ENCODE peak calls at places on chromosomes 12 and 14, in four cellular contexts. K is breast epithelium, N is body of pancreas, M is prostate gland. Z is an unnamed sample.

GRCh38 chr14:100890451-100890850 is 13.1 kb downstream of the RTL1 start:
- DNase-seq in K (peak), M (no peak), N (no peak), Z (no peak)

GRCh38 chr14:102057480-102058114 is 29.2 kb downstream of the HSP90AA1 start:
- DNase-seq in M (no peak), K (no peak), N (no peak), Z (no peak)

GRCh38 chr12:46221255-46222128 is 47.4 kb downstream of the SLC38A1 start:
- DNase-seq in K (no peak), M (no peak), N (no peak), Z (no peak)

GRCh38 chr12:27309293-27309994 is 23.2 kb upstream of the BMAL2 start:
- DNase-seq in M (no peak), N (no peak), K (no peak), Z (no peak)

GRCh38 chr12:105499223-105499622 is 168.7 kb downstream of the C12orf75 start:
- DNase-seq in N (no peak), M (no peak), K (no peak), Z (no peak)

GRCh38 chr12:4562034-4562657 is at the start of gene DYRK4:
- DNase-seq in M (peak), N (peak), K (peak), Z (no peak)

GRCh38 chr12:91920276-91920675 is 225.4 kb downstream of the BTG1 start:
- DNase-seq in K (no peak), N (no peak), M (no peak), Z (no peak)

GRCh38 chr14:93035917-93036651 is 79.6 kb downstream of the ITPK1 start:
- DNase-seq in K (no peak), M (no peak), N (no peak), Z (peak)

DNA sequence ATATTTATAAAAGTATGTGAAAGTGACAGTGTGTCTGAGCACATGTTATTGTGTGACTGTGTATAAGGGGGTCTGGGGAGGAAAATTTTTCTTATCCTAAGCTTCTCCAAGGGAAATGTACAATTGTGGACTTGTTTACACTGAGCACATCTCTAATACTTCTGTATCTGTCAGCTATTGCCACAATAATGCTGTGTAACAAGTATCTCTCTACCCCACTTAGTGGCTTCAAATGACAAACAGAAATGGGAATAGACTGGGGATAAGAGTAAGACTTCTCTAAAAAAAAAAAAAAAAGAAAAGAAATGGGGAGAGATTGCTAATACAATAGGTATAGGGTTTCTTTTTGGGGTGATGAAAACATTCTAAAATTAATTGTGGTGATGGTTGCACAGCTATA is 44.3 kb upstream of the CCDC63 start:
- DNase-seq in K (no peak), M (no peak), N (no peak), Z (no peak)
- TF ChIP-seq POLR2A in K (no peak), M (no peak), N (no peak), Z (no peak)

DNA sequence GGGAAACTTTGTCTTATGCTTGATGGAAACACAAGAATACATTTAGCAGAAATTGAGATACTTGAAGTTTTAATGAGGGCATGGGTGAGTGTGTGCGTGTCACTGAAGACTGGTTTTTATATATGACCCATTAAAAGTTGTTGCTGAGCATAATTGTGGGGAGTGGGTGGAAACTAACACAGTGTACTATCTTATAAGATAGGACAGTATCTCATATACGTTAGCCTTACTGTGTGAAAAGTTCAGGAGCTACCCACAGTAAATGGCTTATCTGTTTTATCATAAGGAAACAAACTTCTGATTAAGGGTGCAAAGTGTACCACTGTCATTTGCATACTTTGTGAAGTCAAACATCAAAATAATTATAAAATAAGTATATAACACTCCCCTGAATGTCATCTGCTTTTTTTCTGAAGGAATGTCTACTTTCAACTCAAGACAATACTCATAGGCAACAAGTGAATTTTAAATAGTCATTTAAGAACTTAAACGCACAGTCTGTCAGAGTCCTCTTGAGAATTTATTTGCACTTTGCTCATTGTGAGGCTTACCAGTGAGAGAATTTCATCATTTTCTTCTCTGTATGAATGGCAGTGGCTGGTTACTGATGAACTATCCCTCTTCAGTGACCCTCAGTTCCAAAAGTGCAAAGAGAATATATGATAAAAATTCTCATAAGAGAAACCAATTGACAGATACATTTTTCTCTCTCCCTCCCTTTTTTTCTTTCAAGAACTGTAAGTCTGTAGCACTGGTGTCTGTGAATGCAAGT is 4.2 kb downstream of the PDE3A start:
- DNase-seq in M (no peak), N (no peak), K (no peak), Z (no peak)
- TF ChIP-seq POLR2A in M (no peak), N (no peak), K (no peak), Z (peak)

DNA sequence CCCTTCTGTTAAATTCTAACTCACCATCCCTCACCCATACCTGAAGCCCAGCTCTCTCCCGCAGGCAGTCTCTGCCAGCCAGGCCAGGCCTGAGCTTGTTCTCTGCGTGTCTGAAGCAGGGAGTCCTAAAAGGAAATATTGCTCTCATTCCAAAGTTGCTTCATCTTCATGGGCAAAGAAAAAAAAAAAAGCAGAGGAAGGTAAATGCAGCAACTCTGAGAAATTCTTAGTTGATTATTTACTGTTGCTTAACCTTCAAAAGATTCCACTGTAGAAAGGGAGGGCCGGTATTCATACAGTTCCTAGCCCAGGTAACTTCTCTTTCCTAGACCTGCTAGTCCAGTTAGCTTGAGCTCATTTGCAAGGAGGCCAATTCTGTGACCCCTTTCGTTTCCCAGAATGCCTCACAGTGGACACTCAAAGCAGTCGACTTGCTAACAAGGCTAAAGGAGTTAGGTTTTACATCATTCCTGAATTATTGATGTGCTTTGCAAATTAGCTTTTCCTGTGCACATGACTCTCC is 193.5 kb upstream of the EEA1 start:
- DNase-seq in M (peak), K (no peak), N (peak), Z (no peak)
- TF ChIP-seq POLR2A in M (no peak), K (no peak), N (peak), Z (no peak)

DNA sequence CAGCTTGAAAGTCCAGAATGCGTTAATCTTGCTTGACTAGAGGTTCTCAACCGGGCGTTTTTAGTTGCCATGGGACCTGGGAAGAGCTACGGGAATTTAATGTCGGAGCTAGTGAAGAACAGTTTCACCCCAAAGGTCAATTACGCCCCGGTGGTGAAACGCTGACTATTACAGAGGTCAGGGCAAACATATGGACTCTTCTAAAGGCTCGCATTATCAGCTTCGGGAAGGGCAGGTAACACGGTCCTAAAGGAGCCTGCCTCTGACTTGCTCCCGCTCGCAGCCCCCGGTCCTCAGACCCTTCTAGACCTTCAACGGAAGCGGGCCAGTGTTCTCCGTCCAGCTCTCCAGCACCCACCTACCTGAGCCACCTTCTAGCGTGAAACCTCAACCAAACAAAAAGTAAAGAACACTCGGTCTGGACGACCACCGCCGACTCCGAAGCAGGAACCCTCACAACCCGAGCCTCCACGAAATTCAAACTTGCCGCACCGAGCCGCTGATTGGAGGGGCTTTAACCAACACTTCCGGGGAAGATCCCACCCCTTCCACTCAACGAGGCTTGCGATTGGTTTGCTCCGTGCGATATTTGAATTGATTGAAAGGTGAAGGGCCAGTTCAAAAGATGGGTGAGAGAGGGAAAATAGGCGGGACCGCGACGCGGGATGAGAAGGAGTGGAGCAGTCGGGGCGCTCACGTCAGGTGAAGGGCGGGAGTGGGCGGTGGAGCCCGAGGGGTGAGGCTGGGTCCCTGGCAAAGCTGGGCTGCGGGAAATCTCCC is at the start of gene DLGAP5:
- DNase-seq in N (peak), K (peak), M (peak), Z (peak)
- TF ChIP-seq POLR2A in N (peak), K (no peak), M (peak), Z (peak)

DNA sequence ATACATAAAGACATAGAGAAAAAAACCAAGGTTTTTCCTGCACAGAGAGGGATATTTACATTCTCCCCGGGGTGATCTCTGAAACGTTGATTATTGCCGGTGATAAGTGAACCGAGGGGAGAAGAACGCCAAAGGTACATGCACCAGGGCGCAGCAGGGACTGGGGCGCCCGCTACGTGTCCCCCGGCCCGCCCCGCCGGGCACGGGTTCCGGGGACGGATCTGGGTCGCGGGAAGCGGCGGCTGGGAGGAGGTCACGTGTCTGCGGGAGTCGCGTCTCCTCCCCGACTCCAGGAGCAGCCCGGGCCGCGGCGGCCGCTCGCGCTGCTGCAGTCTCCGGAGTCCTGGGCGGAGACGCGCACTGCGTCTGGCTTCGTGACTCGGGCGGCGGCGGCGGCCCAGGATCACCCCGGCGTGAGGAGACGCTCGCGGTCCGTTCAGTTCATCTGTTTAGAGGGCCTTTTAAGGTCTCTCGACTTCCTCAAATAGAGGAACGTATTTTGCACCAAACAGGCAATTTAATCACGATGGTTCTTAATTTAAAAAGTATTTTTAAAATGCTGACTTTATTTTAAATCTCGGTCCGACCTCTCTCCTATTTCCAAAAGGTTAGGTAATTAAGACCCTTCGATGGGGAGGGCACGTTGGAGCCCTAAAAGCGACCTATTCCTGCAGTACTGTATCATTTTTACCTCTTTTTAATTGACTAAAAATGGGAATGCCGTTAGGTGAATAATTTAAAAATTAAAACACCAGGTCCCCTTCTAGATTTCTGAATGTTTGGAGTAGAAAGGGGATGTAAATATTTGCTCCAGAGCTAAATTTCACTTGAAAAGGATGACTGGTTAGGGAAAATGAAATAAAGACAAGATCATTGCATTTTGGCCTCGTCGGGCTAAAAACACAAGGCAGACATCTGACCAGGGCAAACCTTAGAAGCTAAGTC is 1.8 kb upstream of the BHLHE41 start:
- DNase-seq in N (peak), M (peak), K (peak), Z (peak)
- TF ChIP-seq POLR2A in N (peak), M (peak), K (no peak), Z (no peak)

GRCh38 chr14:105863296-105864108 is 337.1 kb downstream of the TMEM121 start:
- DNase-seq in N (peak), M (no peak), K (peak), Z (no peak)
- TF ChIP-seq POLR2A in N (no peak), M (no peak), K (no peak), Z (no peak)

GRCh38 chr12:130081420-130081819 is 80.8 kb upstream of the FZD10 start:
- DNase-seq in K (no peak), M (no peak), N (no peak), Z (no peak)
- TF ChIP-seq POLR2A in K (no peak), M (no peak), N (no peak), Z (no peak)

GRCh38 chr12:48925218-48925871 is at the start of gene FKBP11:
- DNase-seq in K (peak), M (peak), N (peak), Z (peak)
- TF ChIP-seq POLR2A in K (peak), M (peak), N (peak), Z (peak)